ENCODE peak calls at places on chromosomes 4 and X, in eight cellular contexts. I is dorsolateral prefrontal cortex, A is nephron progenitor cell, Y is astrocyte, B is AG04449, R is BJ, S is neural progenitor cell, E is HCT116. M is an unnamed sample.

GRCh38 chr4:112704991-112705845 is 68.3 kb downstream of the LARP7 start:
- DNase-seq in S (peak; percentile 72), A (peak; percentile 72), E (peak; percentile 8), B (peak; percentile 12), I (peak; percentile 49), R (peak; percentile 1), Y (peak; percentile 58), M (no peak)

GRCh38 chr4:107183155-107183774 is 147.2 kb upstream of the DKK2 start:
- DNase-seq in E (peak; percentile 55), S (peak; percentile 72), I (no peak), B (no peak), Y (peak; percentile 51), A (peak; percentile 36), R (no peak), M (no peak)

GRCh38 chr4:40736910-40737309 is 12.8 kb upstream of the NSUN7 start:
- DNase-seq in R (no peak), S (peak; percentile 34), I (no peak), A (no peak), B (no peak), Y (peak; percentile 12), E (peak; percentile 31), M (no peak)

GRCh38 chr4:132642196-132642817 is 506.8 kb upstream of the PCDH10 start:
- DNase-seq in S (peak; percentile 76), A (peak; percentile 42), I (no peak), R (no peak), B (no peak), Y (peak; percentile 39), E (peak; percentile 48), M (no peak)

GRCh38 chrX:11137543-11138139 is 26.5 kb downstream of the HCCS start:
- DNase-seq in R (peak; percentile 19), S (peak; percentile 5), E (peak; percentile 13), B (no peak), Y (peak; percentile 9), A (no peak), I (no peak), M (no peak)

GRCh38 chr4:103498161-103499070 is 221.4 kb downstream of the TACR3 start:
- DNase-seq in R (no peak), E (no peak), A (no peak), B (no peak), Y (peak; percentile 73), I (no peak), S (no peak), M (no peak)

GRCh38 chr4:172892300-172892699 is 276.3 kb upstream of the GALNT7 start:
- DNase-seq in S (peak; percentile 15), A (no peak), I (no peak), B (no peak), Y (no peak), E (peak; percentile 18), R (no peak), M (no peak)

GRCh38 chr4:66562276-66562806 is 892.1 kb upstream of the EPHA5 start:
- DNase-seq in R (no peak), I (no peak), A (no peak), S (no peak), B (no peak), Y (peak; percentile 86), E (no peak), M (no peak)

GRCh38 chrX:40108959-40109287 is 11.2 kb upstream of the BCOR start:
- DNase-seq in Y (peak; percentile 63), R (no peak), I (no peak), B (no peak), A (peak; percentile 64), S (peak; percentile 77), E (no peak), M (peak; percentile 44)

GRCh38 chr4:188110741-188111458 is 1.5 kb upstream of the TRIML2 start:
- DNase-seq in A (no peak), B (no peak), I (no peak), Y (no peak), R (no peak), S (no peak), E (no peak), M (no peak)

GRCh38 chr4:105637409-105638258 is 70.9 kb downstream of the INTS12 start:
- DNase-seq in S (peak; percentile 34), R (no peak), A (no peak), E (no peak), B (no peak), Y (peak; percentile 15), I (peak; percentile 64), M (no peak)

GRCh38 chr4:153438916-153439756 is 27.0 kb upstream of the TMEM131L start:
- DNase-seq in R (no peak), E (no peak), S (no peak), I (no peak), Y (no peak), A (no peak), B (no peak), M (peak; percentile 37)

GRCh38 chr4:149095798-149096197 is 653.6 kb upstream of the NR3C2 start:
- DNase-seq in S (no peak), A (no peak), I (no peak), E (no peak), R (no peak), Y (peak; percentile 89), B (no peak), M (no peak)

GRCh38 chrX:46574941-46575381 is 1.4 kb downstream of the CHST7 start:
- DNase-seq in S (peak; percentile 55), B (no peak), Y (no peak), E (no peak), A (peak; percentile 44), I (no peak), R (no peak), M (peak; percentile 30)

GRCh38 chrX:15619053-15619772 is 18.5 kb upstream of the ACE2 start:
- DNase-seq in E (peak; percentile 76), S (no peak), Y (peak; percentile 5), A (no peak), R (no peak), I (no peak), B (no peak), M (no peak)

GRCh38 chrX:40012039-40012799 is 85.5 kb downstream of the BCOR start:
- DNase-seq in R (no peak), Y (peak; percentile 47), B (no peak), A (peak; percentile 39), S (peak; percentile 57), I (no peak), E (no peak), M (no peak)

GRCh38 chr4:76459291-76459723 is 24.3 kb downstream of the SHROOM3 start:
- DNase-seq in I (no peak), Y (peak; percentile 97), B (peak; percentile 24), E (peak; percentile 81), A (peak; percentile 12), S (peak; percentile 97), R (no peak), M (no peak)

GRCh38 chr4:2274320-2275043 is 12.6 kb upstream of the MXD4 start:
- DNase-seq in I (no peak), R (no peak), B (no peak), S (no peak), Y (no peak), A (no peak), E (no peak), M (no peak)

GRCh38 chrX:154458954-154459829 is 1.1 kb downstream of the PLXNA3 start:
- DNase-seq in A (no peak), E (no peak), S (peak; percentile 35), I (no peak), B (no peak), Y (no peak), R (no peak), M (no peak)

GRCh38 chrX:94676285-94676684 is 1002.3 kb downstream of the FAM133A start:
- DNase-seq in Y (no peak), R (no peak), E (no peak), A (no peak), B (no peak), S (no peak), I (no peak), M (no peak)
- TF ChIP-seq CTCF in Y (no peak), R (no peak), E (no peak), A (peak; percentile 10), B (no peak), S (peak; percentile 35), I (no peak), M (no peak)

DNA sequence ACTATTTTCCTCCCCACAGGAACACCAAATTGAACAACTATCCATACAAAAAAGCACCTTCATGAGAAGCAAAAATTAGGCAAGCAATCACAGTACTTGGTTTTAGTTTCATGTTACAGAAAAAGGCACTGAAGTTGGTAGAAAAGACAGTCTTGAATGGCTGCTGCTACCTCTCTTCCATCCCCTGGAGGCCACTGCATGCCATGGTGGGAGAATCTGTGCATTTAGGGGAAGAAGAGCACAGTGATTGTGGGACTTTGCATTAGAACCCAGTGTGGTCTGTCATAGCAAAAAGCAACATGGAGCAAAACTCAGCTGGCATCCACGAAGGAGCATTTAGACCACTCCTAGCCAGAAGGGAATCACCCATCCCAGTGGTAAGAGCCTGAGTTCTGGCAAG is 941.9 kb downstream of the PCDH18 start:
- DNase-seq in R (no peak), Y (no peak), E (no peak), A (no peak), B (no peak), S (no peak), I (no peak), M (no peak)
- TF ChIP-seq CTCF in R (no peak), Y (no peak), E (no peak), A (no peak), B (no peak), S (no peak), I (no peak), M (no peak)

GRCh38 chrX:30060718-30061117 is 154.6 kb upstream of the MAGEB2 start:
- DNase-seq in B (no peak), Y (no peak), I (no peak), A (peak; percentile 13), S (peak; percentile 37), R (no peak), E (peak; percentile 6), M (no peak)
- TF ChIP-seq CTCF in B (peak; percentile 29), Y (peak; percentile 23), I (peak; percentile 58), A (peak; percentile 59), S (peak; percentile 66), R (peak; percentile 54), E (peak; percentile 54), M (no peak)

GRCh38 chr4:152434011-152434410 is 101.9 kb downstream of the FBXW7 start:
- DNase-seq in E (no peak), A (no peak), S (no peak), R (no peak), B (no peak), I (no peak), Y (no peak), M (no peak)

GRCh38 chr4:152437561-152437960 is 98.3 kb downstream of the FBXW7 start:
- DNase-seq in R (no peak), E (no peak), A (no peak), B (no peak), Y (no peak), I (no peak), S (no peak), M (no peak)

GRCh38 chr4:152431784-152432183 is 104.1 kb downstream of the FBXW7 start:
- DNase-seq in Y (no peak), E (no peak), I (no peak), S (no peak), R (no peak), B (no peak), A (no peak), M (no peak)

GRCh38 chr4:152431287-152431686 is 104.6 kb downstream of the FBXW7 start:
- DNase-seq in E (no peak), Y (no peak), S (no peak), B (no peak), A (no peak), I (no peak), R (no peak), M (no peak)

DNA sequence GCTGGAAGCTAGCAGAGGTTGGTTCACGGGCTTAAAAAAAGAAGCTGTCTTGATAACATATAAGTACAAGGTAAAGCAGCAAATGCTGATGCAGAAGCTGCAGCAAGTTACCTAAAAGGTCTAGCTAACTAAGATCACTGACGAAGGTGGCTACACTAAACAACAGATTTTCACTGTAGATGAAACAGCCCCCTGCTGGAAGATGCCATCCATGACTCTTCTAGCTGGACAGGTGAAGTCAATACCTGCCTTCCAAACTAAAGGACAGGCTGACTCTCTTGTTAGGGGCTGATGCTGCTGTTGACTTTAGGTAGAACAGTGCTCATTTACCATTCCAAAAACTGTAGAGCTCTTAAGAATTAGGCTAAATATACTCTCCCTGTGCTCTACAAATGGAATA is 99.5 kb downstream of the FBXW7 start:
- DNase-seq in A (no peak), E (no peak), R (no peak), I (no peak), B (no peak), S (no peak), Y (no peak), M (no peak)
- TF ChIP-seq CTCF in A (no peak), E (peak; percentile 36), R (no peak), I (no peak), B (no peak), S (peak; percentile 22), Y (no peak), M (no peak)